ENCODE peak calls at places on chromosomes 2 and 18, in five cellular contexts. T, S, W, O and A are unnamed samples.

GRCh38 chr2:211027976-211028375 is 471.6 kb downstream of the CPS1 start:
- DNase-seq in O (no peak), T (no peak), W (no peak), S (no peak), A (no peak)

GRCh38 chr2:18356676-18357075 is 203.8 kb downstream of the RDH14 start:
- DNase-seq in O (no peak), T (no peak), W (no peak), S (no peak), A (no peak)

GRCh38 chr2:238081561-238081960 is 18.6 kb upstream of the ESPNL start:
- DNase-seq in T (no peak), W (no peak), S (no peak), O (no peak), A (no peak)

GRCh38 chr2:217683096-217683870 is 319.5 kb downstream of the TNS1 start:
- DNase-seq in T (no peak), S (no peak), O (no peak), W (no peak), A (no peak)

GRCh38 chr2:68762665-68763064 is 28.1 kb downstream of the ARHGAP25 start:
- DNase-seq in T (no peak), S (no peak), W (no peak), O (no peak), A (no peak)

GRCh38 chr2:42021490-42021889 is 26.3 kb upstream of the PKDCC start:
- DNase-seq in W (no peak), S (no peak), T (no peak), O (no peak), A (no peak)

GRCh38 chr18:26497881-26498280 is 50.5 kb downstream of the KCTD1 start:
- DNase-seq in W (no peak), T (no peak), S (no peak), O (no peak), A (no peak)

GRCh38 chr2:175228179-175228578 is 46.7 kb upstream of the ATP5MC3 start:
- DNase-seq in T (no peak), O (no peak), S (no peak), W (no peak), A (no peak)

GRCh38 chr2:157839162-157839801 is 36.8 kb downstream of the ACVR1 start:
- DNase-seq in T (no peak), S (no peak), O (no peak), W (peak; percentile 38), A (no peak)

GRCh38 chr2:126932529-126932928 is 33.8 kb downstream of the TEX51 start:
- DNase-seq in S (no peak), W (no peak), O (no peak), T (no peak), A (no peak)

GRCh38 chr2:146818122-146818521 is 1026.7 kb upstream of the ACVR2A start:
- DNase-seq in O (no peak), W (no peak), S (no peak), T (no peak), A (no peak)

GRCh38 chr2:232894251-232894650 is 24.2 kb downstream of the SNORC start:
- DNase-seq in T (no peak), S (no peak), O (no peak), W (no peak), A (no peak)

GRCh38 chr2:28633739-28634138 is 117.9 kb upstream of the PPP1CB start:
- DNase-seq in T (no peak), W (no peak), O (no peak), S (no peak), A (no peak)

GRCh38 chr2:39069890-39070289 is 51.0 kb downstream of the SOS1 start:
- DNase-seq in O (no peak), S (no peak), T (no peak), W (no peak), A (no peak)

DNA sequence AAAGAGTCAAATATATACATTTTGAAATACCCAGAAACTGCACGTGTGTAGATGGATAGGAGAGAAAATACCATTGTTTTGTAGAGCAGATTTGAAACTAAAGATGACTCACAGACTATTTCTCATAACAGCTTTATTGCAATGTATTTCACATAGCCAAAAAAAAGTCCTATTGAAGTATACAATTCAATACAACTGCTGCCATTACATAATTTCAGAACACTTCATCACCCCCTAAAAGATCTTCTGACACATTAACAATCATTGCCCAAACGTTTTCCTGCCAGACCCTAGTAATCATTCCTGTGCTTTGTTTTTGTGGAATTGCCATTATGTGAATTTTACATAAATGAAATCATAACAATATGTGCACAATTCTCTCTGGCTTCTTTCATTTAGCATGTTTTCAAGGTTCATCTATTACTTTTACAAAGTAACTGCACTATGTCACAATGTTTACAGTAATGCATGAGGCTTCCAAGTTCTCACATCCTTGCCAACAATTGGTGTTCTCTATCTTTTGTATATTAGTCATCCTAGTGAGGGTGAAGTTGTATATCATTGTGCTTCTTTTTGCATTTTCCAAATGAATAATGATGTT is 378.6 kb upstream of the CWC22 start:
- DNase-seq in O (no peak), S (no peak), T (no peak), W (no peak), A (no peak)
- TF ChIP-seq POLR2AphosphoS5 in O (no peak), S (no peak), T (no peak), W (no peak), A (no peak)

GRCh38 chr2:128503358-128504241 is 184.9 kb upstream of the HS6ST1 start:
- DNase-seq in S (no peak), T (no peak), W (no peak), O (peak; percentile 14), A (no peak)
- TF ChIP-seq POLR2AphosphoS5 in S (no peak), T (no peak), W (no peak), O (no peak), A (no peak)

DNA sequence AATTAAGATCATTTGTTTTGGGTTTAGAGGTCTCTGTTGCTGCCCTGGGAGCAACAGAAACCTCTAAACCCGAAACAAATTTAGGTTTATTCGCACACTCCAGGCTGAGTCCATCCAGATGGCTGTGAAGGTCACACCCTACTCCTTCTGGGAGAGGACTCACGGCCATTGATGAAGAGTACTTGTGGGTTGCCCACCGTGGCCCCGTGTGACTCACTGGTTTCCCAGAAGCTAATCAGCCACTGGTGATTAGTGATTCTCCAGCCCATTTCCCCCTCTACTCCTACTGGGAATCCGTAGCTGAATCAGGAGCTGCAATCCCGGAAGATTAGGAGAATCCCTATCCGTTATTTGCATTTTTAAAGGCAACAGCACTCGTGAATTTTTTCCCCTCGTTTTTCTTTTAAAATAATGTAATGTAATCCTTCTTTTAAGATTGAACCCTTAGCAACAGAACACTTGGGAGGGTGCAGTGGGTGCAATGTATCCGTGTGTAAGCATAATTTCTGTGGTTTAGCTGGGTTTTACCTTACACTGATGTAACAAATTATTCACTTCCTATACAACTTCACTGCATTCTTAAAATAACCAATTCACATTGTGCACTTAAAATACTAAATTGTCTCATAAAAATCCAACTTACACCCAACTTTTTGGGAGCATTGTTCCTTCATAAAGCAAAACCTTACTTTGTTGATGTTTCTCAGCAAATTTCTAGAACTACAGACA is 27.5 kb upstream of the EPAS1 start:
- DNase-seq in S (no peak), O (no peak), W (no peak), T (no peak), A (no peak)
- TF ChIP-seq POLR2AphosphoS5 in S (no peak), O (no peak), W (no peak), T (no peak), A (no peak)

DNA sequence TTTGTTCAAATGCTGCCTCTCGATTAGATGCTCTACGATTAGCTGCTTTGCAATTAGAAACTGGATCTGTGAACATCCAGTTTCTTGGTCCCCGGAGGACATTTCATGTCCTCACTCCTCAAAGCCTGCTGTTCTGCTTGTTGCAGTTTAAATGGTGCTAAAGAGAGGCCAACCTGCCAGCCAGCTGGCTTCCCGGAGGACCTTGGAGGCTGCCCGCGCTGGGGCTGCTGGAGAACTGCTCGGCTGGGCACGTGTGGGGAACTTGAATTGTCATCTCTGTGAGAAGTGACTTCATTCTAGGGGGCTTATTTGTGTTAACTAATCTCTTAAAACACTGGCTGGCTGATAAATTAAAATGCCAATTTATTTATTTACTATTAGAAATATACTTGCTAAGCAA is 117.3 kb upstream of the NABP1 start:
- DNase-seq in W (no peak), S (no peak), O (no peak), T (no peak), A (no peak)
- TF ChIP-seq POLR2AphosphoS5 in W (no peak), S (no peak), O (no peak), T (no peak), A (no peak)

DNA sequence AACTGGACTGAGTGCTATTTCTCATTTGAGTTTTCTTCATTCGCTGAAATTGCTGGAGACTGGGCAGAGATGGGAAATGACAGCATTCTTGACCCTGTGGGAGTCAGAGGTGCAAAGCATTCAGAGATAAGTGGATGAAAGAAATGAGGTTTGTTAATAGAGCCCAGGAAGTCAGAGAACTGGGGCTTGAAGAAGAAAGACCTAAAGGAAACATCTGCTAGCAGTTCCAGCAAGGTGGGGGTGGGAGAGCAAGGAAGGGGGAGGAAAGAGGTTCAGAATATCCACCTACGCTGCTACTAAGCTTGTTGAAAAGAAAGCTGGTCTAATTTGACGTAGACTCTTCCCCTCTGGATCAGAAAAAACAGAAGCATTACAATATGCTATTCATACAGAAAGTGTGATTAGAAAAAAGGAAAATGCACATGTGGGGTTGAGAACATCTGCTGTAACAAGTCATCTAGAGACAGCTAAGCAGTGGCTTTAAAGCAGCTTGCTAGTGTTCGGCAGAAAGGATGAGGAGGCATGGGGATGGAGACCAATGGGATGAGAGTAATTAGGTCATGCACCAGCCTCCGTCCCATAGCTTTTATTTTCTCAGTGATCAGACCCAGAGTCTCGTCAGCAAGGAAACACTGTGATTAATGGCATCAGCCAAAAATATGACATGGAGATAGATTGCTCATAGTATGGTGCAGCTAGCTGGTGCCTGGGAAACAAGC is 29.7 kb downstream of the NAB1 start:
- DNase-seq in T (peak; percentile 86), W (no peak), O (no peak), S (no peak), A (no peak)
- TF ChIP-seq POLR2AphosphoS5 in T (peak; percentile 88), W (no peak), O (no peak), S (no peak), A (peak; percentile 78)

GRCh38 chr2:25194576-25195122 is 26.3 kb upstream of the POMC start:
- DNase-seq in W (no peak), O (no peak), T (no peak), S (no peak), A (no peak)
- TF ChIP-seq POLR2AphosphoS5 in W (no peak), O (no peak), T (no peak), S (no peak), A (no peak)

DNA sequence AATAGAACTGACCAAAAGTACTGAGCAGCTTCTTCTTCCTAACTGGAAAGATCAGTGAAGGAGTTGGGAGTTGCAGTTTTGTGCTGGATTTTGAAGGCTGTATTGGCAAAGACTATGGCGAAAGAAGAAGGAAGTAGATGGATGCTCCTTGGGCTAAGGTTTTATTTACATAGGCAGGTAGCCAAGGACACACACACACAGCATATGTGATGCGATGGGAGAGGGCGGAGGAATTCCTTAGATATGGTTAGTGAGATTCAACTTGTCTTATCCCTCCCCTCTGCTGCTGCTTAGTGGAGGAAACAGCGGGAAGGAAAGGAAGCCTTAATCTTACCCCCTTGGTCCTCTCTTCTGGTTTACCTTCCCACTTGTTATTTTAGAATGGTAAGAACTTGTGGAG is 87.8 kb downstream of the OSBPL6 start:
- DNase-seq in W (no peak), O (no peak), S (no peak), T (no peak), A (no peak)
- TF ChIP-seq POLR2AphosphoS5 in W (no peak), O (no peak), S (no peak), T (no peak), A (no peak)

DNA sequence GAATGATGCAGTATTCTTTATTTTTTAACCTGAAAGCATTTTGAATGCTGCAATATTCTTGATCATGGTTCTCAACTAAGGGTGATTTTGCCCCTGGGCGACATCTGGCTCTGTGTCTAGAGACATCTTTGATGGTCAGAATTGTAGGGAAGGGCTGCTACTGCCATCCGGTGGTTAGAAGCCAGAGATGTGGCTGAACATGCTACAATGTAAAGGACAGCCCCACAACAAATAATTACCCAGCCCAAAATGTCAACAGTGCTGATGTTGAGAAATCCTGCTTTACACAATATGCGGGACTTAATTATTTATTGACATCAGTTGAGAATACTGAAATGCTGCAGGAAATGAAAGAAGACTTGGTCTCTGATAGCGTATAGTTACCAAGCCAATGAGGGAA is 37.5 kb upstream of the SERPINB2 start:
- DNase-seq in O (no peak), W (no peak), S (peak; percentile 32), T (no peak), A (no peak)
- TF ChIP-seq POLR2AphosphoS5 in O (no peak), W (no peak), S (no peak), T (no peak), A (no peak)